ENCODE peak calls at places on chromosome 10, in eight cellular contexts. M is tibial artery, N is psoas muscle, T is fibroblast of lung, V is right atrium auricular region, U is IMR-90, R is DND-41, E is heart left ventricle. I is an unnamed sample. For H3K4me1 and H3K27me3, the result is how much of the 10 kb centered on the place peaks cover.

GRCh38 chr10:120221873-120222485 is 235.0 kb upstream of the PLPP4 start:
- DNase-seq in M (no peak), N (no peak), T (no peak), V (no peak), U (no peak), R (peak), E (no peak), I (no peak)

GRCh38 chr10:88117227-88117626 is 253.8 kb downstream of the PTEN start:
- DNase-seq in M (no peak), N (no peak), T (no peak), V (no peak), U (no peak), R (no peak), E (no peak), I (no peak)

GRCh38 chr10:27242951-27243551 is 2.5 kb upstream of the ACBD5 start:
- DNase-seq in M (peak), N (no peak), T (peak), V (no peak), U (peak), R (peak), E (peak), I (no peak)

GRCh38 chr10:118973744-118974143 is 55.8 kb upstream of the NANOS1 start:
- DNase-seq in M (no peak), N (no peak), T (no peak), V (no peak), U (no peak), R (no peak), E (no peak), I (no peak)

GRCh38 chr10:102267748-102268147 is 22.4 kb downstream of the GBF1 start:
- DNase-seq in M (no peak), N (no peak), T (peak), V (no peak), U (peak), R (no peak), E (no peak), I (no peak)

GRCh38 chr10:121854809-121855445 is 72.9 kb downstream of the ATE1 start:
- DNase-seq in M (no peak), N (no peak), T (no peak), V (no peak), U (no peak), R (peak), E (no peak), I (no peak)

GRCh38 chr10:5243521-5243987 is 46.9 kb downstream of the AKR1C4 start:
- DNase-seq in M (no peak), N (no peak), T (no peak), V (no peak), U (no peak), R (no peak), E (no peak), I (no peak)

GRCh38 chr10:19532411-19532810 is 283.8 kb upstream of the PLXDC2 start:
- DNase-seq in M (no peak), N (no peak), T (no peak), V (no peak), U (no peak), R (no peak), E (no peak), I (no peak)

GRCh38 chr10:49257626-49258350 is 41.2 kb upstream of the C10orf71 start:
- DNase-seq in M (no peak), N (no peak), T (no peak), V (no peak), U (no peak), R (no peak), E (no peak), I (no peak)

GRCh38 chr10:60733189-60733815 is 45.0 kb upstream of the CDK1 start:
- DNase-seq in M (no peak), N (peak), T (peak), V (no peak), U (no peak), R (no peak), E (no peak), I (no peak)

GRCh38 chr10:129743738-129744133 is 220.3 kb downstream of the EBF3 start:
- DNase-seq in M (no peak), N (no peak), T (no peak), V (no peak), U (no peak), R (no peak), E (no peak), I (no peak)

GRCh38 chr10:70684841-70685457 is 12.6 kb downstream of the ADAMTS14 start:
- DNase-seq in M (no peak), N (no peak), T (no peak), V (no peak), U (no peak), R (no peak), E (no peak), I (no peak)

GRCh38 chr10:17113889-17114288 is 15.7 kb downstream of the CUBN start:
- DNase-seq in M (no peak), N (peak), T (peak), V (no peak), U (peak), R (no peak), E (no peak), I (no peak)

GRCh38 chr10:3468919-3469638 is 296.5 kb upstream of the PITRM1 start:
- DNase-seq in M (peak), N (peak), T (peak), V (no peak), U (peak), R (no peak), E (peak), I (peak)

GRCh38 chr10:58384095-58384494 is 1.1 kb upstream of the TFAM start:
- DNase-seq in M (no peak), N (no peak), T (no peak), V (no peak), U (no peak), R (no peak), E (no peak), I (no peak)

GRCh38 chr10:112525215-112525614 is 78.2 kb downstream of the VTI1A start:
- DNase-seq in M (no peak), N (no peak), T (no peak), V (no peak), U (no peak), R (no peak), E (no peak), I (no peak)

GRCh38 chr10:118994321-118994720 is 35.2 kb upstream of the NANOS1 start:
- DNase-seq in M (no peak), N (no peak), T (no peak), V (no peak), U (no peak), R (no peak), E (no peak), I (no peak)

GRCh38 chr10:130470973-130471372 is 334.8 kb downstream of the GLRX3 start:
- DNase-seq in M (peak), N (no peak), T (no peak), V (no peak), U (no peak), R (no peak), E (no peak), I (no peak)

DNA sequence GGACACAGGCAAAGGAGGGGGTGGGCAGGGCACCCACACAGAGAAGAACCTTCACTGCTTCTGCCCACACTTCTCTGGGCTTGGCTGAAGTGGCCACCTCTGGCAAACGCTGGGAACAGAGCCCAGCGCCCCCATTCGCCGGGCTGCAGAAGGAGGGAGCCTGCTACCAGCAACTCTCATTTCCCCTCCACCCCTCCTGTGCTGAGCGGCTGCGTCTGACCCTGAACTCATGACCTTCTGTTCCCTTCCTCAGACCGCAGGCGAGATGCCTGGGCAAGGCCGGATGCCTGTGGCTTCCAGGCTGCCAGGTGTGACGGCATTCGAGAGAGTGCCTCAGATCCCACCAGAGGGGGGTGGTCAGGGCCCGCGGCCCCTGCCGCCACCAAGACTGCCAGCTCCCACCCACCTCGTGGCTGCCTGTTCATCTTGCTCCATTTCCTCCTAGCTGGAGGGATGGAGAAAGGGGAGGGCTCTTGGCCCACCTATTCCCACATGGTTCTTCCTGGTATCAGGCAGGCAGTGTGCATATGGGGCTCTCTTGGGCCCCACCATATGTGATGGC is 19.8 kb downstream of the DNAJB12 start:
- DNase-seq in M (peak), N (peak), T (peak), V (peak), U (peak), R (peak), E (peak), I (peak)
- H3K4me1 ChIP-seq in M (half or more), N (half or more), T (under half), V (half or more), U (under half), R (half or more), E (half or more), I (under half)

GRCh38 chr10:100802196-100802595 is 56.8 kb downstream of the PAX2 start:
- DNase-seq in M (no peak), N (no peak), T (no peak), V (no peak), U (no peak), R (no peak), E (no peak), I (no peak)
- TF ChIP-seq CTCF in M (no peak), N (no peak), T (no peak), V (no peak), U (no peak), R (no peak), E (no peak), I (no peak)

GRCh38 chr10:123755061-123755460 is 88.9 kb downstream of the GPR26 start:
- DNase-seq in M (no peak), N (no peak), T (no peak), V (no peak), U (no peak), R (no peak), E (no peak), I (no peak)
- H3K27me3 ChIP-seq in M (under half), N (under half), T (under half), V (under half), U (under half), R (under half), E (under half), I (under half)

GRCh38 chr10:8428654-8429053 is 374.2 kb downstream of the GATA3 start:
- DNase-seq in M (no peak), N (no peak), T (no peak), V (no peak), U (no peak), R (no peak), E (no peak), I (no peak)
- H3K4me1 ChIP-seq in M (under half), N (under half), T (under half), V (under half), U (under half), R (under half), E (under half), I (under half)

I was measured in thoracic aorta.